ENCODE peak calls at places on chromosome 17, in ten cellular contexts. J is NCI-H748 treated with DMSO at 0.1 percent for 48 hours; A is retina; G is foreskin fibroblast; E is RPMI8226; I is RWPE1; F is Ammon's horn; Q is BJ; S is germinal center; M is activated CD4-positive, alpha-beta T cell treated with anti-CD3 and anti-CD28 coated beads for 24 hours. P is an unnamed sample.
A peak's percentile ranks its signal among the peaks of the same experiment; 100 is the strongest.

GRCh38 chr17:37693328-37693727 is 50.1 kb upstream of the DDX52 start:
- DNase-seq in A (no peak), M (no peak), J (no peak), F (no peak), G (no peak), E (no peak), I (no peak), S (no peak), Q (no peak), P (no peak)

GRCh38 chr17:73667184-73667959 is 23.1 kb upstream of the SDK2 start:
- DNase-seq in A (no peak), F (no peak), J (no peak), Q (no peak), S (no peak), I (no peak), E (no peak), G (no peak), M (no peak), P (no peak)

GRCh38 chr17:6924121-6924676 is 71.7 kb upstream of the ALOX12 start:
- DNase-seq in J (no peak), Q (no peak), G (no peak), A (no peak), M (no peak), F (no peak), I (no peak), S (no peak), E (no peak), P (no peak)

GRCh38 chr17:15361151-15361550 is 19.8 kb upstream of the TEKT3 start:
- DNase-seq in J (no peak), M (no peak), I (no peak), Q (no peak), E (no peak), A (no peak), S (no peak), G (no peak), F (no peak), P (no peak)

GRCh38 chr17:17645961-17646360 is 35.3 kb upstream of the RAI1 start:
- DNase-seq in M (no peak), E (no peak), Q (no peak), S (no peak), I (no peak), J (no peak), F (no peak), G (peak; percentile 28), A (no peak), P (no peak)

GRCh38 chr17:80034977-80035686 is 540 bp downstream of the TBC1D16 start:
- DNase-seq in F (no peak), Q (no peak), A (peak; percentile 75), S (peak; percentile 54), I (peak; percentile 41), E (peak; percentile 41), J (no peak), M (no peak), G (peak; percentile 20), P (no peak)

GRCh38 chr17:82065193-82065637 is 389 bp downstream of the DUS1L start:
- DNase-seq in S (no peak), M (no peak), Q (no peak), F (no peak), J (no peak), E (no peak), I (peak; percentile 30), A (peak; percentile 44), G (no peak), P (no peak)

GRCh38 chr17:36657390-36657762 is 56.0 kb downstream of the MRM1 start:
- DNase-seq in G (no peak), A (peak; percentile 37), E (no peak), J (no peak), I (no peak), F (no peak), M (no peak), S (no peak), Q (no peak), P (no peak)

GRCh38 chr17:80028030-80028429 is 7.6 kb downstream of the TBC1D16 start:
- DNase-seq in M (no peak), F (no peak), G (no peak), J (no peak), S (no peak), Q (no peak), I (no peak), E (no peak), A (no peak), P (no peak)

GRCh38 chr17:56510554-56511342 is 82.8 kb upstream of the NOG start:
- DNase-seq in I (no peak), Q (no peak), F (no peak), S (no peak), J (no peak), A (no peak), E (no peak), G (no peak), M (no peak), P (no peak)

GRCh38 chr17:65362826-65363225 is 198.6 kb downstream of the AXIN2 start:
- DNase-seq in Q (no peak), F (no peak), G (peak; percentile 14), J (peak; percentile 9), E (no peak), M (no peak), I (peak; percentile 20), A (no peak), S (no peak), P (no peak)

GRCh38 chr17:74943808-74944522 is 8.3 kb downstream of the OTOP3 start:
- DNase-seq in E (no peak), M (no peak), J (no peak), A (no peak), S (no peak), Q (no peak), I (peak; percentile 96), G (no peak), F (no peak), P (no peak)

GRCh38 chr17:45440161-45440859 is 7.6 kb upstream of the ARHGAP27 start:
- DNase-seq in E (peak; percentile 49), I (peak; percentile 57), J (no peak), A (no peak), Q (no peak), M (no peak), G (no peak), F (no peak), S (no peak), P (no peak)